ENCODE peak calls at places on chromosomes 13 and 19, in eight cellular contexts. Y, D, Z, H, A, L, W and C are unnamed samples.

GRCh38 chr13:62687727-62688126 is 1272.1 kb upstream of the PCDH20 start:
- DNase-seq in A (no peak), D (no peak), L (peak), H (no peak), W (no peak), Z (no peak), Y (no peak), C (no peak)

GRCh38 chr13:28819748-28820098 is 416 bp upstream of the MTUS2 start:
- DNase-seq in H (peak), D (peak), Z (peak), W (peak), A (no peak), Y (no peak), L (peak), C (no peak)

GRCh38 chr19:14517446-14517839 is 754 bp downstream of the DNAJB1 start:
- DNase-seq in Y (no peak), L (no peak), W (no peak), A (no peak), Z (no peak), H (no peak), D (no peak), C (no peak)

GRCh38 chr19:54191671-54192453 is 754 bp downstream of the TSEN34 start:
- DNase-seq in L (no peak), D (no peak), W (peak), A (no peak), Z (no peak), H (no peak), Y (no peak), C (no peak)

GRCh38 chr13:110944121-110944967 is 29.5 kb upstream of the ANKRD10 start:
- DNase-seq in Z (peak), L (peak), W (peak), H (peak), Y (no peak), A (peak), D (peak), C (peak)

GRCh38 chr19:44592451-44592890 is 20.9 kb upstream of the IGSF23 start:
- DNase-seq in Z (no peak), D (peak), W (no peak), L (no peak), A (no peak), H (no peak), Y (no peak), C (no peak)

GRCh38 chr19:3055741-3056453 is 6.4 kb downstream of the TLE5 start:
- DNase-seq in H (no peak), L (peak), A (peak), Y (no peak), D (no peak), W (no peak), Z (no peak), C (no peak)

GRCh38 chr13:44651209-44651608 is 75.1 kb upstream of the TSC22D1 start:
- DNase-seq in Z (no peak), H (no peak), W (no peak), L (peak), A (no peak), Y (no peak), D (no peak), C (no peak)

GRCh38 chr13:100275746-100276145 is 186.9 kb downstream of the PCCA start:
- DNase-seq in D (no peak), Z (no peak), L (no peak), Y (no peak), W (no peak), A (no peak), H (no peak), C (no peak)

DNA sequence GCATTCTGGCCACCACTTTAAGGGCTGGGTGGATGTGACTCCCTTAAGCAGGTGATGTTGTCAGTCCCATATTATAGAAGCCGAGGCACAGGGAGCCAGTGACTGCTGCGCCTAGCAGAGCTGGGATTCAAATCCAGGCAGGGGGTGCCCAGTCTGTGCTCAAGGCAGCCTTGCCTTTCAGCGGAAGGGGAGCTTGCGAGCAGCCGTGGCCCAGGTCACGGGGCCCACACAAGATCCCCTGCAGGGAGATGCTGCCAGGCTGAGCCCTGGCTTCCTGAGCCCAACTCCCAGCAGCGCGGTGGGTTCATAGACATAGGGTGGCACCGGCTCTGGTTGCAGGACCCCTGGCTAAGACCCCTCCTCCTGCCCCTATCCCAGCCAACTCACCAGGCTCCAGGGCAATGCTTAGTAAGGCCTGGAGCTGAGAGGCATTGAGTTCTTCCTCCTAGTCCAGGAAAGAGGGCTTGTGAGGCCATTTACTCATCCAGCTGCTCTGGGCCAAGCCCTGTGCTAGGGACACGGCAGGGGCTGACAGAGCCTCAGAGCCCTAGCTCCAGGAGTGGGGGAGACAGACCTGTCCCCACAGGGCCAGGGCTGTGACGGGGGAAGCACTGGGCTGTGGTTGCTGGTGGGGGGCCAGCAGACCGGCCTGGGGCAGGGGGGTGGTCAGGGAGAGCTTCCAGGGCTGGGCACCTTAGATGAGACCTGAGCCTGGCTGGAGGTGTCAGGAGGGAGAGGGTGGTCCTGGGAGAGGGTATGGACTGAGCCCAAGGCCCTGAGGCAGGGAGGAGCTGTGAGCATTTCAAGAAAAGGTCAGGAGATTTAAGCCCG is 9.6 kb downstream of the CAPN12 start:
- DNase-seq in Z (no peak), H (no peak), Y (peak), W (peak), L (no peak), A (no peak), D (peak), C (peak)
- H3K4me3 ChIP-seq in Z (no peak), H (no peak), Y (peak), W (no peak), L (peak), A (peak), D (no peak), C (peak)

DNA sequence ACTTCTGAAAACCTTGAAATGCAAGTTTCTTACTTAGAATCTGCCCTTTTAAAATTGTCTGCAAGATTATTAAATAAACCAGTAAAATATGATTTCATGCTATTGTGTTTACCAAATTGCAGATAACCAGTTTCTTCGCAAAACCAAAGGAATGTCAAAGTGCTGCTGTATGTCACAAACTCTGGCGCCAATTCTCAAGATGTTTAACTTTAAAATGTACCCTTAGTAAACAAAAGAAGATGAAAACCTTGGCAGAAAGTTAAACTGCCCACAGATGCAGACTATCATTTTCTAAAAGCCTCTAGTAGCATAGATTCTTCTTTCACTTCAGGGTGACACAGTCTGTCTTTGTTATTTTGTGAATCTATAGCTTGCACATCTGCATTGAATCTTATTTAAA is 189.2 kb downstream of the SLITRK6 start:
- DNase-seq in Y (no peak), L (no peak), W (no peak), Z (no peak), H (no peak), D (no peak), A (no peak), C (no peak)
- TF ChIP-seq REST in Y (no peak), L (no peak), W (no peak), Z (no peak), H (no peak), D (no peak), A (no peak), C (no peak)

GRCh38 chr13:109783815-109784589 is 2.4 kb downstream of the IRS2 start:
- DNase-seq in W (no peak), D (no peak), Z (no peak), L (peak), A (no peak), Y (no peak), H (peak), C (no peak)
- TF ChIP-seq POLR2AphosphoS5 in W (no peak), D (no peak), Z (no peak), L (peak), A (no peak), Y (no peak), H (no peak), C (no peak)

GRCh38 chr13:60267498-60268202 is 103.9 kb upstream of the DIAPH3 start:
- DNase-seq in D (peak), A (no peak), L (peak), Z (no peak), W (no peak), Y (no peak), H (no peak), C (no peak)

GRCh38 chr13:60273971-60274370 is 110.2 kb upstream of the DIAPH3 start:
- DNase-seq in D (no peak), W (no peak), A (no peak), L (no peak), H (no peak), Z (no peak), Y (no peak), C (no peak)

GRCh38 chr13:60265566-60265965 is 101.8 kb upstream of the DIAPH3 start:
- DNase-seq in Z (no peak), L (no peak), Y (no peak), D (no peak), A (no peak), W (no peak), H (no peak), C (no peak)

DNA sequence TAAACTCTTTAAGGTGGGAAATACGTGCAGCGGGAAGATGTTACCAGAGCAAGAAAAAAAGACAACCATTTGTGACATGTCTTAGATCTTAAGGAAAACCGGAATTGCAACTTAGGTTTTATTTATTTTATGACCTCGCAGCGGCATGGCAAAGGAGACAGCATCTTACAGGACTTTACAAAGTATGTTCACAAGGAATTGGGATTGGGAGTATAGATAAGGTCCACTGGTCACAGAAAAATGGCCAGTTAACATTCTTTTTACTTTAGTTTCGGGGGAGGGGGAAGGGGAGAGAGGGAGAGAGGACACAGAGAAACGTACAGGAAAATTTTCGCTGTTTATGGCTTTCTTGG is 104.5 kb upstream of the DIAPH3 start:
- DNase-seq in D (peak), H (no peak), Z (no peak), A (no peak), L (no peak), W (no peak), Y (no peak), C (no peak)
- H3K4me3 ChIP-seq in D (peak), H (peak), Z (peak), A (no peak), L (peak), W (peak), Y (peak), C (peak)

DNA sequence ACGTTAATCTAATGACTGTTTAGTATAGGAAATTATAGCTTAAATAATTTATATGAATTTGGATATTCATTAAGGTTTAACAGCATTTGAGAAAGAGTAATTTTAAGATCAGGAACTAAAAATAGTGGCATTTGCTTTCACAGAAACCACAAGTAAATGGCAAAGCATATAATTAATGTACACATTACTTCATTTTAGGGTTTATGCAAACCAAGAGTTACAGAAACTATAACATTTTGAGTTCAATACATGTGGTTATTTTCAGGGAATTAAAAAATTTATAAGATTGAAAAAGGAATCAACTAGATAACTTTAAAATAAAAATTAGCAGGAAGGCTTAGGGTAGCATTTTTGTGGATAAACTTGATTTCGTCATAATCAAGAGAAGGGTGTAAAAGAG is 151.7 kb upstream of the MIR17HG start:
- DNase-seq in D (no peak), A (no peak), H (no peak), W (no peak), Z (no peak), Y (no peak), L (no peak), C (no peak)
- TF ChIP-seq REST in D (no peak), A (no peak), H (no peak), W (no peak), Z (no peak), Y (no peak), L (no peak), C (no peak)